ENCODE peak calls at places on chromosomes 4 and X, in five cellular contexts. V is NCI-H1092; G is activated CD8-positive, alpha-beta memory T cell treated with anti-CD3 and anti-CD28 coated beads, Interleukin-2, amount 10 ng/mL, durations not matched to agents 7 days and 5 days; E is ELR; C is fibroblast of villous mesenchyme. M is an unnamed sample.

GRCh38 chr4:38078590-38079381 is 118.6 kb downstream of the PTTG2 start:
- DNase-seq in C (peak; percentile 97), G (no peak), E (peak; percentile 83), V (no peak), M (peak; percentile 94)

GRCh38 chrX:138669693-138670092 is 41.8 kb downstream of the FGF13 start:
- DNase-seq in V (no peak), G (no peak), E (no peak), C (no peak), M (no peak)

GRCh38 chrX:39582091-39582490 is 515.7 kb downstream of the BCOR start:
- DNase-seq in C (no peak), E (peak; percentile 50), G (no peak), V (no peak), M (no peak)

GRCh38 chrX:16993791-16994318 is 47.4 kb downstream of the REPS2 start:
- DNase-seq in G (no peak), V (no peak), E (peak; percentile 2), C (no peak), M (no peak)

GRCh38 chrX:155997436-155997835 is at the start of gene IL9R:
- DNase-seq in G (peak; percentile 90), C (no peak), V (no peak), E (no peak), M (no peak)

GRCh38 chr4:159396151-159396550 is 293.3 kb downstream of the RAPGEF2 start:
- DNase-seq in E (no peak), V (no peak), G (no peak), C (no peak), M (no peak)

GRCh38 chr4:113435893-113436292 is 325.6 kb downstream of the CAMK2D start:
- DNase-seq in G (no peak), E (peak; percentile 81), V (no peak), C (peak; percentile 87), M (peak; percentile 87)

GRCh38 chr4:157763490-157763889 is 409.3 kb downstream of the GASK1B start:
- DNase-seq in V (no peak), E (no peak), G (no peak), C (no peak), M (no peak)

GRCh38 chr4:10701702-10702460 is 17.3 kb upstream of the CLNK start:
- DNase-seq in V (no peak), C (no peak), G (no peak), E (peak; percentile 66), M (peak; percentile 28)

GRCh38 chr4:1316537-1317168 is 27.0 kb downstream of the MAEA start:
- DNase-seq in V (no peak), G (no peak), E (no peak), C (no peak), M (no peak)

GRCh38 chr4:1788254-1788973 is 4.7 kb upstream of the FGFR3 start:
- DNase-seq in E (no peak), C (no peak), V (no peak), G (no peak), M (no peak)

GRCh38 chr4:127370495-127371069 is 262.2 kb upstream of the INTU start:
- DNase-seq in V (no peak), C (no peak), G (no peak), E (peak; percentile 3), M (peak; percentile 54)

GRCh38 chr4:39922389-39922788 is 55.3 kb downstream of the PDS5A start:
- DNase-seq in G (no peak), V (no peak), E (no peak), C (no peak), M (no peak)

GRCh38 chr4:78990938-78991810 is 51.9 kb upstream of the PAQR3 start:
- DNase-seq in C (no peak), E (no peak), G (no peak), V (no peak), M (no peak)

GRCh38 chrX:38560776-38561125 is 591 bp upstream of the TSPAN7 start:
- DNase-seq in E (no peak), G (no peak), C (no peak), V (no peak), M (no peak)

GRCh38 chr4:119690871-119691270 is 62.3 kb upstream of the PDE5A start:
- DNase-seq in V (no peak), G (no peak), C (no peak), E (peak; percentile 8), M (no peak)

GRCh38 chr4:148214529-148215166 is 227.6 kb downstream of the NR3C2 start:
- DNase-seq in G (no peak), V (no peak), E (peak; percentile 10), C (no peak), M (no peak)

GRCh38 chr4:73259552-73260140 is 1.0 kb upstream of the ANKRD17 start:
- DNase-seq in V (peak; percentile 5), E (peak; percentile 55), C (peak; percentile 53), G (no peak), M (no peak)

GRCh38 chr4:108774809-108775530 is 12.1 kb upstream of the ETNPPL start:
- DNase-seq in V (no peak), C (no peak), E (peak; percentile 3), G (no peak), M (no peak)

GRCh38 chr4:124710911-124711310 is 1.6 kb downstream of the ANKRD50 start:
- DNase-seq in E (peak; percentile 23), G (no peak), C (no peak), V (peak; percentile 16), M (peak; percentile 28)

GRCh38 chr4:143488684-143489083 is 24.8 kb upstream of the SMARCA5 start:
- DNase-seq in E (no peak), V (no peak), G (no peak), C (no peak), M (no peak)

GRCh38 chr4:90842960-90843359 is 715.8 kb downstream of the CCSER1 start:
- DNase-seq in G (no peak), C (no peak), E (no peak), V (no peak), M (no peak)

GRCh38 chr4:150251752-150252190 is 173.5 kb downstream of the DCLK2 start:
- DNase-seq in E (no peak), C (no peak), V (no peak), G (no peak), M (no peak)

GRCh38 chr4:120318447-120318846 is 251.8 kb upstream of the MAD2L1 start:
- DNase-seq in G (no peak), V (no peak), E (no peak), C (peak; percentile 52), M (peak; percentile 28)

GRCh38 chr4:146945556-146946374 is at the start of gene TTC29:
- DNase-seq in E (peak; percentile 92), G (peak; percentile 91), C (peak; percentile 80), V (peak; percentile 84), M (peak; percentile 90)

GRCh38 chrX:41759817-41760216 is 35.8 kb downstream of the GPR82 start:
- DNase-seq in E (peak; percentile 37), V (no peak), C (peak; percentile 52), G (no peak), M (peak; percentile 36)

GRCh38 chr4:102815981-102816380 is 11.4 kb downstream of the UBE2D3 start:
- DNase-seq in E (peak; percentile 94), G (no peak), C (peak; percentile 67), V (no peak), M (peak; percentile 91)

GRCh38 chr4:87502580-87503238 is 26.5 kb downstream of the SPARCL1 start:
- DNase-seq in V (peak; percentile 21), C (no peak), E (peak; percentile 32), G (no peak), M (peak; percentile 48)

GRCh38 chrX:131633285-131633917 is 89.5 kb downstream of the OR13H1 start:
- DNase-seq in V (peak; percentile 49), E (peak; percentile 55), G (peak; percentile 47), C (peak; percentile 57), M (peak; percentile 51)

GRCh38 chr4:110914791-110915190 is 291.9 kb upstream of the PITX2 start:
- DNase-seq in C (no peak), V (no peak), G (no peak), E (no peak), M (no peak)

GRCh38 chr4:7721984-7722551 is 217.6 kb downstream of the AFAP1 start:
- DNase-seq in C (peak; percentile 28), G (no peak), V (no peak), E (no peak), M (no peak)

GRCh38 chr4:181835348-181835747 is 407.9 kb upstream of the TENM3 start:
- DNase-seq in E (peak; percentile 15), G (no peak), C (no peak), V (no peak), M (no peak)

GRCh38 chrX:45824471-45824870 is 623.8 kb upstream of the DIPK2B start:
- DNase-seq in V (no peak), G (peak; percentile 49), C (peak; percentile 85), E (peak; percentile 94), M (peak; percentile 91)

GRCh38 chr4:107835409-107835808 is 10.7 kb downstream of the SGMS2 start:
- DNase-seq in C (peak; percentile 69), E (peak; percentile 40), V (no peak), G (no peak), M (peak; percentile 79)

GRCh38 chrX:119145241-119145653 is 17.6 kb upstream of the KIAA1210 start:
- DNase-seq in E (peak; percentile 33), G (no peak), V (no peak), C (peak; percentile 11), M (no peak)

GRCh38 chr4:8589831-8590545 is 2.6 kb upstream of the CPZ start:
- DNase-seq in E (peak; percentile 34), V (no peak), C (no peak), G (no peak), M (no peak)

GRCh38 chr4:36399762-36400353 is 118.4 kb downstream of the DTHD1 start:
- DNase-seq in G (peak; percentile 66), E (peak; percentile 41), V (no peak), C (no peak), M (no peak)

M was measured in mesenchymal stem cell.